ENCODE peak calls at places on chromosome X, in four cellular contexts. N, G, X and Q are unnamed samples.
A peak's percentile ranks its signal among the peaks of the same experiment; 100 is the strongest.

GRCh38 chrX:98141466-98141865 is 1257.8 kb downstream of the RPA4 start:
- DNase-seq in X (no peak), N (no peak), G (no peak), Q (peak; percentile 18)

GRCh38 chrX:21373637-21374162 is 518 bp upstream of the CNKSR2 start:
- DNase-seq in X (no peak), G (no peak), N (no peak), Q (no peak)

GRCh38 chrX:38847903-38848230 is 46.6 kb downstream of the MID1IP1 start:
- DNase-seq in N (no peak), G (no peak), X (no peak), Q (no peak)

GRCh38 chrX:15524417-15524816 is 23.8 kb downstream of the BMX start:
- DNase-seq in N (no peak), G (no peak), X (no peak), Q (no peak)

GRCh38 chrX:124518888-124519287 is 172.5 kb downstream of the SH2D1A start:
- DNase-seq in N (no peak), X (no peak), G (no peak), Q (no peak)

GRCh38 chrX:30504309-30504708 is 73.3 kb downstream of the TASL start:
- DNase-seq in G (no peak), N (peak; percentile 20), X (peak; percentile 5), Q (no peak)

GRCh38 chrX:101550825-101551767 is 749 bp downstream of the ARMCX1 start:
- DNase-seq in N (no peak), X (no peak), G (peak; percentile 59), Q (peak; percentile 6)

GRCh38 chrX:39652336-39652735 is 445.4 kb downstream of the BCOR start:
- DNase-seq in X (no peak), G (no peak), N (no peak), Q (peak; percentile 46)

GRCh38 chrX:120791013-120791643 is 84.5 kb downstream of the CT47B1 start:
- DNase-seq in N (no peak), X (no peak), G (no peak), Q (no peak)

GRCh38 chrX:55142206-55142918 is 53.5 kb downstream of the PAGE2 start:
- DNase-seq in G (no peak), N (peak; percentile 79), X (no peak), Q (no peak)

GRCh38 chrX:12488220-12488619 is 303.0 kb upstream of the PRPS2 start:
- DNase-seq in N (no peak), X (no peak), G (no peak), Q (no peak)

GRCh38 chrX:133685806-133686205 is 270.5 kb upstream of the GPC4 start:
- DNase-seq in X (no peak), G (no peak), N (no peak), Q (peak; percentile 20)

GRCh38 chrX:47900833-47901232 is 64.1 kb downstream of the ZNF81 start:
- DNase-seq in G (no peak), X (no peak), N (no peak), Q (no peak)

GRCh38 chrX:71492086-71493065 is 40.5 kb upstream of the OGT start:
- DNase-seq in G (no peak), N (no peak), X (no peak), Q (no peak)

GRCh38 chrX:65587616-65588526 is 53.3 kb upstream of the LAS1L start:
- DNase-seq in X (no peak), N (no peak), G (no peak), Q (no peak)

GRCh38 chrX:142089193-142089592 is 115.9 kb downstream of the MAGEC2 start:
- DNase-seq in G (no peak), X (no peak), N (no peak), Q (no peak)

GRCh38 chrX:119790977-119791436 is 423 bp downstream of the RPL39 start:
- DNase-seq in N (peak; percentile 30), X (no peak), G (no peak), Q (no peak)

GRCh38 chrX:154061801-154062200 is 35.7 kb downstream of the MECP2 start:
- DNase-seq in G (no peak), N (no peak), X (no peak), Q (no peak)

GRCh38 chrX:130117166-130117565 is 6.9 kb upstream of the ELF4 start:
- DNase-seq in N (no peak), G (no peak), X (no peak), Q (no peak)

GRCh38 chrX:48971325-48972213 is at the start of gene KCND1:
- DNase-seq in N (no peak), G (peak; percentile 71), X (no peak), Q (no peak)

GRCh38 chrX:152197425-152197824 is 59.0 kb upstream of the MAGEA10 start:
- DNase-seq in N (no peak), G (no peak), X (no peak), Q (no peak)

GRCh38 chrX:109847257-109848187 is 114.5 kb upstream of the ACSL4 start:
- DNase-seq in G (no peak), N (peak; percentile 42), X (no peak), Q (no peak)

GRCh38 chrX:118226060-118226428 is 109.4 kb upstream of the KLHL13 start:
- DNase-seq in X (peak; percentile 28), N (peak; percentile 1), G (no peak), Q (no peak)

GRCh38 chrX:51332188-51332942 is at the start of gene NUDT10:
- DNase-seq in G (peak; percentile 80), N (no peak), X (no peak), Q (peak; percentile 83)

GRCh38 chrX:155094468-155095061 is 23.3 kb downstream of the BRCC3 start:
- DNase-seq in N (peak; percentile 20), X (no peak), G (no peak), Q (no peak)

GRCh38 chrX:71671043-71671829 is 3.9 kb downstream of the LOC101059915 start:
- DNase-seq in N (no peak), X (no peak), G (no peak), Q (no peak)

GRCh38 chrX:41452565-41452964 is 5.4 kb downstream of the NYX start:
- DNase-seq in G (no peak), N (no peak), X (no peak), Q (no peak)

GRCh38 chrX:25006586-25007058 is 9.1 kb downstream of the ARX start:
- DNase-seq in X (no peak), N (no peak), G (no peak), Q (no peak)

GRCh38 chrX:40245411-40246140 is 147.8 kb upstream of the BCOR start:
- DNase-seq in X (no peak), N (no peak), G (no peak), Q (no peak)

GRCh38 chrX:11629593-11630211 is 36.0 kb downstream of the ARHGAP6 start:
- DNase-seq in G (no peak), X (no peak), N (no peak), Q (no peak)

GRCh38 chrX:113297456-113297855 is 456.8 kb upstream of the AMOT start:
- DNase-seq in N (no peak), X (no peak), G (no peak), Q (no peak)

GRCh38 chrX:103831803-103832544 is at the start of gene RAB9B:
- DNase-seq in X (no peak), N (no peak), G (peak; percentile 62), Q (peak; percentile 39)

GRCh38 chrX:45850775-45851433 is 650.2 kb upstream of the DIPK2B start:
- DNase-seq in G (peak; percentile 48), N (peak; percentile 6), X (no peak), Q (no peak)

GRCh38 chrX:107686792-107687191 is 58.5 kb downstream of the PRPS1 start:
- DNase-seq in G (no peak), N (no peak), X (no peak), Q (no peak)

GRCh38 chrX:39983715-39984114 is 114.0 kb downstream of the BCOR start:
- DNase-seq in G (no peak), N (no peak), X (no peak), Q (no peak)

GRCh38 chrX:136147966-136148365 is 633 bp downstream of the FHL1 start:
- DNase-seq in N (no peak), G (peak; percentile 47), X (no peak), Q (no peak)

GRCh38 chrX:53317365-53318069 is 36.1 kb upstream of the IQSEC2 start:
- DNase-seq in X (no peak), G (peak; percentile 82), N (peak; percentile 13), Q (peak; percentile 51)

GRCh38 chrX:23503835-23504539 is 163.3 kb upstream of the PRDX4 start:
- DNase-seq in N (peak; percentile 15), G (no peak), X (no peak), Q (no peak)

GRCh38 chrX:115330498-115331138 is 41.1 kb downstream of the LUZP4 start:
- DNase-seq in X (peak; percentile 40), N (peak; percentile 36), G (no peak), Q (no peak)

GRCh38 chrX:63784902-63785692 is at the start of gene ARHGEF9:
- DNase-seq in X (no peak), N (no peak), G (peak; percentile 71), Q (peak; percentile 60)

GRCh38 chrX:57121162-57121741 is at the start of gene SPIN2B:
- DNase-seq in G (peak; percentile 70), X (peak; percentile 51), N (peak; percentile 83), Q (peak; percentile 88)
- H3K4me3 ChIP-seq in G (peak within 1 kb of the TSS; percentile 56), X (peak within 1 kb of the TSS; percentile 65), N (peak within 1 kb of the TSS; percentile 80), Q (peak within 1 kb of the TSS; percentile 77)

DNA sequence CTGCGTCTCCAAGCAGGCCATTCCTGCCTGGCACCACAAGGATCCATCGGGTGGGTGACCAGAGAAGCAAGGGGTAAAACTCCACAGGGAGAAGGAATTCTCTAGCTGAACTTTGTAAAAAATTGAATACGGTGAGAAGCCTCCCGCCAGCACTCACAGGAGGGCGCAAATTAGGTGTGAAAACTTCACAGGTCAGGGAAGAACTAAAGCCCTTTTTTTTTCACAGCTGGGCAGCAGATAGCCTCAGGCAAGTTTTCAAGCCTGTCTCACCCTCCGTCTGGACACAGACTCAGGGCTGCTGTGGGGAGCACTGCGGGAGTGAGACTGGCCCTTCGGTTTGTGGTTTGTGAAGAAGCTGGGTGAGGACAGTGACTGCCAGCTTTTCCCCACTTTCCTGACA is 224.1 kb upstream of the FGF16 start:
- DNase-seq in X (no peak), G (no peak), N (no peak), Q (no peak)
- TF ChIP-seq SUZ12 in X (no peak), G (no peak), N (no peak), Q (no peak)

GRCh38 chrX:131763674-131764073 is 219.8 kb downstream of the OR13H1 start:
- DNase-seq in N (no peak), X (peak; percentile 95), G (no peak), Q (no peak)
- H3K4me3 ChIP-seq in N (no peak overlapping the region), X (peak overlapping the region; percentile 51), G (no peak overlapping the region), Q (no peak overlapping the region)

DNA sequence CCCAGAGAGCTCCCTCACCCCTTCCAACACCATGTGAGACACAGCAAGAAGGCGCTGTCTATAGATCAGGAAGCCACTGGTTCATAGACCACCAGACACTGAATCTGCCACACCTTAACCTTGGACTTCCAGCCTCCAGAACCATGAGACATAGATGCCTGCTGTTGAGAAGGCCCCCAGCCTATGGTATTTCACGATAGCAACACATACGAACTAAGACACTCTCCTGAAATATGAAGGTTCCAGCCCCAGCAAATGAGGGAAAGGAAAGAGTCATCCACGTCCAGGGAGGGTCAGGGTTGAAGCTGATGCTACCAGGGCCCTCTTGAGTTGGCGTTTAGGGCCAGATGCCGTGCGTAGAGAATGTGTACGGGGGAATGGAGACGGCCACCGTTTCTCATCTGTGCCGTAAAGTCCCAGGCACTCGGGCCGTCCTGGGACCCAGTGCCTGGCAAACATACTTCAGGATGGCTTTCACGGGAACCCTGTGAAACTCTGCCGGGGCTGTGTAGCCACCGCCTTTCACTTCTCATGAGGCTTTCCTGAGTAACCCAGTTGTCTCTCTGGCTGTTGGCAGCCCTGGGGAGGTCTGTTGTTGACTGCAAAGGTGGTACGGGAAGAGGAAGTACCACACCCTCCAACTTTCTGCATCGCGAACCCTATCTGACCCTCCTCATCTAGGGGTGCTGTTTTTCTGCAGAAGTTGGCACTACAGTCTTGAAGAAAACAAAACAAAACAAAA is 17.7 kb upstream of the P2RY8 start:
- DNase-seq in N (no peak), X (no peak), G (no peak), Q (no peak)
- TF ChIP-seq SUZ12 in N (no peak), X (no peak), G (no peak), Q (no peak)